ENCODE peak calls at places on chromosomes 6 and 20, in six cellular contexts. Z, J, C, G, X and P are unnamed samples.

GRCh38 chr6:108728826-108729225 is 119.4 kb upstream of the ARMC2 start:
- DNase-seq in Z (no peak), J (no peak), C (no peak), G (no peak), X (no peak), P (no peak)

GRCh38 chr6:143060806-143061596 is at the start of gene AIG1:
- DNase-seq in Z (peak), J (no peak), C (peak), G (no peak), X (peak), P (peak)

GRCh38 chr6:48664850-48665249 is 553.9 kb upstream of the PTCHD4 start:
- DNase-seq in Z (no peak), J (no peak), C (no peak), G (no peak), X (no peak), P (no peak)

GRCh38 chr20:58682656-58683055 is 9.9 kb upstream of the NPEPL1 start:
- DNase-seq in Z (no peak), J (peak), C (no peak), G (no peak), X (no peak), P (no peak)

GRCh38 chr6:125197795-125198269 is 44.3 kb downstream of the TPD52L1 start:
- DNase-seq in Z (peak), J (no peak), C (no peak), G (peak), X (no peak), P (no peak)

GRCh38 chr6:150514806-150515362 is 84.8 kb upstream of the PLEKHG1 start:
- DNase-seq in Z (no peak), J (no peak), C (no peak), G (no peak), X (no peak), P (no peak)

GRCh38 chr6:148925701-148926100 is 178.9 kb downstream of the UST start:
- DNase-seq in Z (no peak), J (no peak), C (no peak), G (peak), X (no peak), P (no peak)

GRCh38 chr6:122817766-122818165 is 28.7 kb downstream of the SMPDL3A start:
- DNase-seq in Z (no peak), J (no peak), C (no peak), G (no peak), X (no peak), P (no peak)

GRCh38 chr6:127939442-127940066 is 38.7 kb upstream of the THEMIS start:
- DNase-seq in Z (no peak), J (no peak), C (no peak), G (peak), X (no peak), P (no peak)

GRCh38 chr20:38330638-38331037 is 15.6 kb upstream of the LBP start:
- DNase-seq in Z (no peak), J (no peak), C (no peak), G (no peak), X (no peak), P (no peak)

DNA sequence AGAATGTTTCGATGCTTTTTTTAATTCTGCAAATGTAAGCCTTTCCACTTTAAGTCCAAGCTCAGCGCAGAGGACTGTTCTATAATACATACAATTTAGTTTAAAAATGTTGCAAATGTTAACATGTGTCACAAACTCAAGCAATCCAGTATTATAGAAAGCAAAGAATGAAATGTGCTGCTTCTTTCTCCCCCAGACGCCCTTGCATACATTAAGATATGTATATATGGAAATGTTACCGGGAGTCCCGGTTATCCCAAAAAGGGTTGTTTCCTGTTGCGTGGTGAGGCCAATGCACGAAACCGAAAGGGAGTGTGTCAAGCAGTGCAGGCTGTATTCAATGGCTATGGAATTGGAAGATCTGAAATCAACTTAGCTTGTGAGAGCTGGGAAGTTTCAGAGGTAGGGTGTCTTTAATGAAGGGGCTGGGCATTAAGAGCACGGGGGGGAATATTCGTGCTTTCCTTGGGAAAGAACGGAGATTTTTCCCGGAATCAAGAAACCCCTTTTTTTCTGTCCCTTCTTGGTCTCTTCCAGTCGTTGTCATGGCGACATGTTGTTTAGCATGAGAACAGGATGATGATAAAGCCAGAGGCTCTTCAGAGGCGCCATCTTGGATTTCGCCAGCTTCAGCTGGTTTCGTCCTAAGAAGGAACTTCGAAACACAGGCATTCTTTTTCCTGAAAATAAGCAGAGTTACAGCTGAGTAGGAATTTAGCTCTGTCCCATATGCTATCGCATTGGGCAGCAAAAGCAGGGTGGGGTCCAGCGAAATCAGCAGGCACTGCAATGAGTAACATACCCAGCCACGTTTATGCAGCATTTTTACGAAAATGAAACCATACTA is 10.1 kb upstream of the NQO2 start:
- DNase-seq in Z (peak), J (peak), C (peak), G (peak), X (peak), P (no peak)
- TF ChIP-seq CTCF in Z (no peak), J (peak), C (no peak), G (no peak), X (no peak), P (no peak)

GRCh38 chr6:51352506-51353029 is 533.9 kb downstream of the TFAP2B start:
- DNase-seq in Z (no peak), J (no peak), C (no peak), G (no peak), X (no peak), P (no peak)

GRCh38 chr6:51349866-51350265 is 531.2 kb downstream of the TFAP2B start:
- DNase-seq in Z (no peak), J (no peak), C (no peak), G (no peak), X (no peak), P (no peak)

GRCh38 chr6:51350308-51350904 is 531.7 kb downstream of the TFAP2B start:
- DNase-seq in Z (no peak), J (no peak), C (no peak), G (peak), X (no peak), P (no peak)
- TF ChIP-seq CTCF in Z (no peak), J (peak), C (peak), G (peak), X (no peak), P (no peak)

GRCh38 chr20:20869161-20869560 is 156.7 kb upstream of the RALGAPA2 start:
- DNase-seq in Z (no peak), J (no peak), C (no peak), G (no peak), X (no peak), P (no peak)

GRCh38 chr20:20859510-20859909 is 147.1 kb upstream of the RALGAPA2 start:
- DNase-seq in Z (no peak), J (no peak), C (no peak), G (no peak), X (no peak), P (no peak)

GRCh38 chr20:20860078-20860806 is 147.8 kb upstream of the RALGAPA2 start:
- DNase-seq in Z (peak), J (peak), C (peak), G (peak), X (peak), P (peak)

DNA sequence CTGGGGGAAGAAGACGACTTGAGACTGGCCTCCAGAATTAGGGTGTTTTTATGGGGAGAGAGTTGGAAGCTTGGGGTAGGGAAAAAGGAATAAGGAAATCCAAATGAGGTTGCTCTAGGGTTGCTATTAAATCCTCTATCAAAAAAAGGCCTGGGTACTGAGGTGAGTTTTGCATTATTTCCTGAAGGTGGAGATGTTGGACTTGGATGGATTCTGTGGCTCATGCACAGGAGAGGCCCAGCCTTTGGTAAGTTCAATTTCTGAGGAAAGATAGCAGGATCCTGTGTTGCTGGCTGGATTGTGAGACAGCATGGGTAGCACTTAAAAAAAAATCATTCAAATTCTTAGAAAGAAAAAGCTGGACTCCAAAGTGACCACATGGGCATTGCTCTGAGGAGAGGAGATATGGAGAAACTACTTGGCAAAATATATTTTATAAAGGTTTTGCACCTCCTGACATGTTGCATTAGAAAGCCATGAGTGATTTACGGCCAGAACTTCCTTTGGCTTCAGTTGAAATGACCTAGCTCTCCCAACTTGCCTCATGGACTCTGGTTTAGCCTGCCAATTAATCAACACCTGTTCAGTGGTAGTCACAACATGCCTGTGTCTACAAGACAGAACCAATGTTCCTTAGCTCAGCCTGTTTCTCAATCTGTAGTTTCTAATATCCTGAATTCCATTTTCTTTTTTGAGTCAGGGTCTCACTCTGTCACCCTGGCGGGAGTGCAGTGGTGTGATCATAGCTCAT is 152.1 kb upstream of the RALGAPA2 start:
- DNase-seq in Z (peak), J (no peak), C (no peak), G (peak), X (no peak), P (no peak)
- TF ChIP-seq CTCF in Z (peak), J (peak), C (no peak), G (peak), X (no peak), P (no peak)

GRCh38 chr6:27492776-27493175 is 19.9 kb upstream of the ZNF184 start:
- DNase-seq in Z (no peak), J (no peak), C (no peak), G (no peak), X (no peak), P (no peak)

GRCh38 chr6:27494987-27495385 is 22.1 kb upstream of the ZNF184 start:
- DNase-seq in Z (no peak), J (no peak), C (no peak), G (peak), X (no peak), P (no peak)

GRCh38 chr6:27494103-27494502 is 21.2 kb upstream of the ZNF184 start:
- DNase-seq in Z (no peak), J (no peak), C (no peak), G (no peak), X (no peak), P (no peak)

GRCh38 chr6:27500177-27500576 is 27.3 kb upstream of the ZNF184 start:
- DNase-seq in Z (no peak), J (no peak), C (no peak), G (no peak), X (no peak), P (no peak)

DNA sequence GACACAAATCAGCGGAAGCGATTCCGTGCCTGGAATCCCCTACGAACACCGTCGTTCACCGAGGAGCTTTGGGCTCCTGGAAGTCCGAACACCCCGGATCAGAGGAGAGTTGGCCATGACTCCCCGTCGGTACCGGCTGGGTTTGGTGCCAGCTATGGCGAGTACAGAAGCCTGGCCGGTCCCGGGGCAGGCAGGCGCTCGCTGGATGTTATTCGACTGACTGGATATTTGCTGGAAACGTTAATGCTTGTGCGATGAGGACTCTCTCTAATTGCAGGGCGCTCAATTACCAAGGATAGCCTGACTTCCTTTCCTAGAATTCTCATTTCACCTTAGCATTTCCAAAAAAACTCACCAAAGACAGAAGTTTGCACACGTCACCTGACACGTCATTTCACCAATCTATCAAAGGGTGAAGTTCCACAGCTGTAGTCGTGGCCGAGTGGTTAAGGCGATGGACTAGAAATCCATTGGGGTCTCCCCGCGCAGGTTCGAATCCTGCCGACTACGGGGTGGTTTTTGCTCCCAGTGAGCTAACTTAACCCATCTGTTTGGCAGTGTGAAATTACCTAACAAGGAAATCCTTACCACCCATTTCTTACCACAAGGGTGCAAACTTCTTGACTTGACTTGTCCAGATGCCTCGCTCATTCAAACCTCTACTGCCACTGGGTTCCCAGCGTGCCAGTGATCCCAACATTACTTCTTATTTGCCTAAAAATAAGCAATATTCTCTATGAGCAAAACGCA is 22.7 kb upstream of the ZNF184 start:
- DNase-seq in Z (peak), J (peak), C (peak), G (peak), X (no peak), P (no peak)
- TF ChIP-seq CTCF in Z (peak), J (peak), C (no peak), G (peak), X (no peak), P (no peak)